ENCODE peak calls at places on chromosomes 3 and 15, in seven cellular contexts. H, C, Q, L, G, Z and R are unnamed samples.

GRCh38 chr3:122690096-122690495 is 9.5 kb downstream of the PARP14 start:
- DNase-seq in H (no peak), C (no peak), Q (no peak), L (peak), G (no peak), Z (no peak), R (no peak)

GRCh38 chr15:38062679-38063078 is 128.2 kb downstream of the TMCO5A start:
- DNase-seq in H (no peak), C (no peak), Q (no peak), L (no peak), G (no peak), Z (no peak), R (no peak)

GRCh38 chr3:149340310-149340933 is 7.0 kb upstream of the TM4SF18 start:
- DNase-seq in H (peak), C (peak), Q (no peak), L (no peak), G (peak), Z (no peak), R (no peak)

GRCh38 chr3:126197854-126198584 is 17.6 kb upstream of the ALDH1L1 start:
- DNase-seq in H (peak), C (peak), Q (peak), L (peak), G (peak), Z (peak), R (peak)

GRCh38 chr15:76514292-76514691 is 177.7 kb downstream of the ISL2 start:
- DNase-seq in H (no peak), C (no peak), Q (no peak), L (no peak), G (no peak), Z (no peak), R (no peak)

GRCh38 chr15:70096975-70097336 is 761 bp downstream of the TLE3 start:
- DNase-seq in H (no peak), C (no peak), Q (no peak), L (no peak), G (no peak), Z (peak), R (no peak)

GRCh38 chr3:174206607-174207192 is 652.4 kb upstream of the NAALADL2 start:
- DNase-seq in H (no peak), C (no peak), Q (no peak), L (no peak), G (no peak), Z (no peak), R (no peak)

GRCh38 chr15:99275525-99276128 is 24.3 kb downstream of the LRRC28 start:
- DNase-seq in H (no peak), C (no peak), Q (no peak), L (no peak), G (no peak), Z (no peak), R (peak)

GRCh38 chr15:29043731-29044485 is 158.1 kb downstream of the APBA2 start:
- DNase-seq in H (no peak), C (no peak), Q (no peak), L (no peak), G (no peak), Z (no peak), R (no peak)

GRCh38 chr15:74497584-74497983 is 36.6 kb upstream of the UBL7 start:
- DNase-seq in H (peak), C (no peak), Q (no peak), L (no peak), G (peak), Z (peak), R (peak)

GRCh38 chr15:90730290-90730689 is 13.1 kb downstream of the BLM start:
- DNase-seq in H (no peak), C (no peak), Q (no peak), L (no peak), G (no peak), Z (no peak), R (no peak)

GRCh38 chr3:133955892-133956291 is 60.2 kb upstream of the RAB6B start:
- DNase-seq in H (no peak), C (no peak), Q (no peak), L (no peak), G (no peak), Z (no peak), R (no peak)

GRCh38 chr15:89412906-89413411 is 78.3 kb upstream of the POLG start:
- DNase-seq in H (no peak), C (no peak), Q (no peak), L (no peak), G (no peak), Z (no peak), R (no peak)

GRCh38 chr3:13165576-13165975 is 92.3 kb upstream of the IQSEC1 start:
- DNase-seq in H (no peak), C (no peak), Q (no peak), L (no peak), G (no peak), Z (no peak), R (no peak)

GRCh38 chr3:31483776-31484175 is 48.9 kb upstream of the STT3B start:
- DNase-seq in H (no peak), C (no peak), Q (no peak), L (no peak), G (no peak), Z (no peak), R (no peak)

GRCh38 chr15:92930061-92930460 is 29.9 kb downstream of the CHD2 start:
- DNase-seq in H (peak), C (no peak), Q (no peak), L (no peak), G (no peak), Z (no peak), R (no peak)